ENCODE peak calls at places on chromosomes 13 and 19, in five cellular contexts. M is ascending aorta; N is CD8-positive, alpha-beta T cell; J is adrenal gland; G is aorta. O is an unnamed sample. For H3K36me3 and H3K4me1, the result is how much of the 10 kb centered on the place peaks cover.

GRCh38 chr13:110815471-110816204 is 99.2 kb downstream of the ANKRD10 start:
- DNase-seq in N (no peak), J (no peak), M (no peak), G (no peak), O (no peak)

GRCh38 chr19:52993342-52994178 is 20.2 kb upstream of the ERVV-1 start:
- DNase-seq in J (peak), M (peak), G (peak), N (peak), O (peak)

GRCh38 chr19:16349551-16350171 is 25.0 kb downstream of the KLF2 start:
- DNase-seq in M (no peak), G (no peak), J (no peak), N (no peak), O (no peak)

GRCh38 chr13:101512650-101513049 is 60.2 kb downstream of the ITGBL1 start:
- DNase-seq in J (no peak), M (no peak), N (no peak), G (no peak), O (no peak)

GRCh38 chr19:43469160-43469480 is 3.7 kb upstream of the LYPD3 start:
- DNase-seq in M (no peak), G (no peak), N (peak), J (no peak), O (no peak)

GRCh38 chr13:24097064-24097463 is 63.5 kb upstream of the SPATA13 start:
- DNase-seq in G (no peak), M (no peak), N (no peak), J (no peak), O (no peak)

GRCh38 chr19:4972509-4973230 is 3.8 kb downstream of the KDM4B start:
- DNase-seq in N (no peak), M (no peak), J (peak), G (no peak), O (no peak)

GRCh38 chr19:8615813-8616596 is 5.5 kb upstream of the ADAMTS10 start:
- DNase-seq in J (peak), G (peak), M (no peak), N (peak), O (peak)

GRCh38 chr19:5466814-5467291 is 11.6 kb downstream of the ZNRF4 start:
- DNase-seq in J (no peak), G (no peak), M (no peak), N (no peak), O (peak)

GRCh38 chr19:18086590-18087138 is at the start of gene IL12RB1:
- DNase-seq in G (no peak), N (peak), M (no peak), J (no peak), O (peak)

GRCh38 chr19:42295831-42296525 is 6.0 kb upstream of the PRR19 start:
- DNase-seq in G (peak), N (peak), M (no peak), J (peak), O (peak)

GRCh38 chr13:28872427-28873176 is 52.5 kb downstream of the MTUS2 start:
- DNase-seq in M (no peak), G (no peak), J (no peak), N (no peak), O (no peak)

GRCh38 chr13:78401833-78402232 is 201.5 kb downstream of the POU4F1 start:
- DNase-seq in N (no peak), J (no peak), G (no peak), M (no peak), O (no peak)

GRCh38 chr19:45599286-45599685 is 2.7 kb downstream of the GPR4 start:
- DNase-seq in M (no peak), N (no peak), J (no peak), G (no peak), O (no peak)

GRCh38 chr19:4660181-4660791 is 9.9 kb downstream of the MYDGF start:
- DNase-seq in J (no peak), G (no peak), N (no peak), M (no peak), O (no peak)

GRCh38 chr19:13022859-13023636 is 27.8 kb downstream of the NFIX start:
- DNase-seq in M (no peak), N (no peak), G (peak), J (peak), O (peak)

GRCh38 chr19:41192574-41193419 is at the start of gene CYP2S1:
- DNase-seq in M (no peak), N (no peak), J (no peak), G (peak), O (no peak)

GRCh38 chr13:28273919-28274318 is 135.6 kb downstream of the PAN3 start:
- DNase-seq in M (no peak), N (no peak), G (no peak), J (no peak), O (no peak)

GRCh38 chr19:4058696-4059492 is 7.8 kb downstream of the ZBTB7A start:
- DNase-seq in G (peak), M (no peak), N (no peak), J (no peak), O (no peak)

GRCh38 chr13:24232037-24232436 is 71.5 kb downstream of the SPATA13 start:
- DNase-seq in J (no peak), M (no peak), G (no peak), N (no peak), O (no peak)

GRCh38 chr13:25625361-25625760 is 253.6 kb downstream of the ATP8A2 start:
- DNase-seq in J (no peak), M (no peak), G (no peak), N (no peak), O (no peak)

GRCh38 chr13:112260108-112261055 is 115.8 kb upstream of the SPACA7 start:
- DNase-seq in G (no peak), N (no peak), J (no peak), M (no peak), O (no peak)

GRCh38 chr19:30696514-30696913 is 324.3 kb downstream of the ZNF536 start:
- DNase-seq in G (no peak), M (no peak), J (no peak), N (no peak), O (peak)

GRCh38 chr19:5572556-5573286 is 5.0 kb upstream of the TINCR start:
- DNase-seq in N (no peak), G (no peak), J (no peak), M (no peak), O (no peak)

GRCh38 chr19:55633866-55634265 is 6.9 kb upstream of the ZNF580 start:
- DNase-seq in N (no peak), M (no peak), J (no peak), G (no peak), O (no peak)

GRCh38 chr13:50125306-50125555 is 110.0 kb downstream of the KCNRG start:
- DNase-seq in J (no peak), G (no peak), M (no peak), N (no peak), O (peak)

GRCh38 chr19:19627716-19628498 is at the start of gene LPAR2:
- DNase-seq in N (peak), G (no peak), J (no peak), M (no peak), O (peak)

GRCh38 chr19:10269333-10270179 is 1.4 kb upstream of the ICAM1 start:
- DNase-seq in G (peak), M (peak), N (peak), J (peak), O (peak)

GRCh38 chr19:10268077-10268476 is 2.8 kb upstream of the ICAM1 start:
- DNase-seq in M (no peak), J (no peak), N (no peak), G (no peak), O (no peak)

GRCh38 chr19:10271543-10272086 is 695 bp downstream of the ICAM1 start:
- DNase-seq in J (no peak), N (no peak), G (no peak), M (no peak), O (no peak)

GRCh38 chr19:10270616-10271394 is at the start of gene ICAM1:
- DNase-seq in J (peak), N (peak), M (peak), G (peak), O (peak)

DNA sequence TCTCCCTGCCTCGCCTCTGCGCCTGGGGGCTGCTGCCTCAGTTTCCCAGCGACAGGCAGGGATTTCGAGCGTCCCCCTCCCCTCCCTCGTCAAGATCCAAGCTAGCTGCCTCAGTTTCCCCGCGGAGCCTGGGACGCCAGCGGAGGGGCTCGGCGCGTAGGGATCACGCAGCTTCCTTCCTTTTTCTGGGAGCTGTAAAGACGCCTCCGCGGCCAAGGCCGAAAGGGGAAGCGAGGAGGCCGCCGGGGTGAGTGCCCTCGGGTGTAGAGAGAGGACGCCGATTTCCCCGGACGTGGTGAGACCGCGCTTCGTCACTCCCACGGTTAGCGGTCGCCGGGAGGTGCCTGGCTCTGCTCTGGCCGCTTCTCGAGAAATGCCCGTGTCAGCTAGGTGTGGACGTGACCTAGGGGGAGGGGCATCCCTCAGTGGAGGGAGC is 722 bp upstream of the ICAM1 start:
- DNase-seq in M (peak), G (peak), N (peak), J (peak), O (peak)
- H3K4me3 ChIP-seq in M (peak), G (no peak), N (peak), J (peak), O (no peak)

GRCh38 chr19:54403054-54403453 is 12.2 kb upstream of the TTYH1 start:
- DNase-seq in M (no peak), N (no peak), J (no peak), G (no peak), O (no peak)
- H3K36me3 ChIP-seq in M (under half), N (under half), J (under half), G (under half), O (under half)

GRCh38 chr19:6740589-6741348 is 1.3 kb downstream of the TRIP10 start:
- DNase-seq in N (peak), M (no peak), G (peak), J (peak), O (peak)
- H3K4me1 ChIP-seq in N (under half), M (half or more), G (under half), J (half or more), O (half or more)

DNA sequence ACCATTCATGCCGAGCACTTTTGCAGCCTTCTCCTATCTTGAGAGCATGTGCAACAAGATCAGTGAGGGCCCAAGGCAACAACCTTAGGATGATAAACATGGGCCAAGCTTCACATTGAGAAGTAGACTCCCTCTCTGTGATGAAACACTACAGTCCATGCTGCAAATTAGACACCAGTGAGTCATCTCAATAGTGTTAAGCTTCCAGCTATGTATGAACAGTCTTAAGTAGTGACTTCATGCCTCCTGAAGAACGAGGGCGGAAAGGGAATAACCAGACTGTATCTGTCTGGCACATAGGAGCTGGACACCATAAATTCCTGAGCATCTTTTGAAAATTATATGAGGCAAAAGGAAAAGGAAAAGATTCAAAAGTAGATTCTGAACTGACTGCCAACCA is 309.9 kb upstream of the SLITRK1 start:
- DNase-seq in M (no peak), J (no peak), N (no peak), G (no peak), O (no peak)
- H3K4me3 ChIP-seq in M (no peak), J (no peak), N (no peak), G (no peak), O (no peak)